ENCODE peak calls at places on chromosomes 1 and 21, in six cellular contexts. A is B cell, R is GM12864, V is endothelial cell, C is left ventricle myocardium inferior, D is astrocyte of the spinal cord. W is an unnamed sample.

GRCh38 chr21:37082856-37083611 is 10.0 kb downstream of the TTC3 start:
- DNase-seq in D (no peak), A (no peak), R (no peak), V (no peak), C (no peak), W (no peak)

GRCh38 chr1:209513226-209513625 is 70.3 kb upstream of the CAMK1G start:
- DNase-seq in V (peak), A (no peak), D (peak), R (peak), C (no peak), W (peak)

GRCh38 chr1:3294450-3294849 is 160.0 kb upstream of the ARHGEF16 start:
- DNase-seq in C (no peak), D (no peak), V (no peak), A (no peak), R (no peak), W (no peak)

GRCh38 chr21:45873418-45873817 is 108.2 kb upstream of the COL6A1 start:
- DNase-seq in A (no peak), R (no peak), D (no peak), C (no peak), V (no peak), W (no peak)

GRCh38 chr1:201791051-201791774 is 37.7 kb upstream of the IPO9 start:
- DNase-seq in R (no peak), D (no peak), V (no peak), C (no peak), A (no peak), W (no peak)

GRCh38 chr1:29133861-29134694 is 10.4 kb upstream of the TMEM200B start:
- DNase-seq in V (no peak), R (no peak), A (peak), C (peak), D (no peak), W (peak)

GRCh38 chr1:81234237-81234636 is 566.5 kb upstream of the ADGRL2 start:
- DNase-seq in R (no peak), C (no peak), V (no peak), D (no peak), A (no peak), W (no peak)

GRCh38 chr1:50700226-50701020 is 259.6 kb downstream of the FAF1 start:
- DNase-seq in A (no peak), V (no peak), D (no peak), C (no peak), R (no peak), W (no peak)

GRCh38 chr1:217029311-217030157 is 306.3 kb upstream of the ESRRG start:
- DNase-seq in D (peak), V (no peak), R (no peak), A (no peak), C (no peak), W (no peak)

DNA sequence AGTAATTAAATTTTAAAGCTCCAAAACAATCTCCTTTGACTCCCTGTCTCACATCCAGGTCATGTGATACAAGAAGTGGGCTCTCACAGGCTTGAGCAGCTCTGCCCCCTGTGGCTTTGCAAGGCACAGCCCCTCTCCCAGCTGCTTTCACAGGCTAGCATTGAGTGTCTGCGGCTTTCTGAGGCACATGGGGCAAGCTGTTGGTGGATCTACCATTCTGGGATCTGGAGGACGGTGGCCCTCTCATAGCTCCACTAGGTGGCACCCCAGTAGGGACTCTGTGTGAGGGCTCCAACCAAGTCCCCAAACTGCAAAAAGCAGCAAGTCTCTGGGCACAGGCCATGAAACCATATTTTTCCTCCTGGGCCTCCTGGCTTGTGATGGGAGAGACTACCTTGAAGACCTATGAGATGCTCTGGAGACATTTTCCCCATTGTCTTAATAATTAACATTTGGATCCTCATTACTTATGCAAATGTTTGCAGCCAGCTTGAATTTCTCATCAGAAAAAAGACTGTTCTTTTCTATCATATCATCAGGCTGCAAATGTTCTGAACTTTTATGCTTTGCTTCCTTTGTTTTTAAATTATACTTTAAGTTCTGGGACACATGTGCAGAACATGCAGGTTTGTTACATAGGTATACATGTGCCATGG is 554.1 kb upstream of the OLFM3 start:
- DNase-seq in R (no peak), A (no peak), C (no peak), V (peak), D (peak), W (no peak)
- TF ChIP-seq CTCF in R (peak), A (no peak), C (no peak), V (no peak), D (peak), W (peak)

DNA sequence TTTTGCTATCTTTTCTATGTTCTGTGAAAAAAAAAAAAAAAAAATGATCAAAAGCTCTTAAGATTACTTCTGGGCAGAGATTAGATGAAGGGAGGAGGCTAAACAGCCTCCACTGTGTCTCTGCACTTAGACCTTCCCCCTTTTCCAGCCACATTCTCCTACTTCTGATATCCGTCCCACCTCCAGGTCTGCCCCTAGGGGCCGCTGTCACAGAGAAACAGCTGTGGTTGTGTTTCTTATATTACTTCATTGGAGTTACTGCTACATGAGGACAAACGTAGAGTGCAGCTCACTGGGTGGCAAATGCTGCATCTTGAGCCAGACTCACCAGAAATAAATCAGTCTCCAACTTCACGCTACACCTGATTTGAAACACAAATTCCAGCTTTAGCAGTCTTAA is 125.4 kb upstream of the PTBP2 start:
- DNase-seq in R (no peak), V (peak), D (peak), A (peak), C (no peak), W (peak)
- TF ChIP-seq CTCF in R (peak), V (peak), D (peak), A (peak), C (peak), W (peak)

GRCh38 chr1:63367218-63368103 is at the start of gene ALG6:
- DNase-seq in C (peak), R (peak), D (peak), V (peak), A (peak), W (peak)
- TF ChIP-seq CTCF in C (peak), R (no peak), D (no peak), V (no peak), A (no peak), W (no peak)

GRCh38 chr1:162319510-162320160 is 57.0 kb downstream of the SPATA46 start:
- DNase-seq in R (no peak), A (no peak), V (no peak), C (no peak), D (peak), W (no peak)

GRCh38 chr1:162317659-162318058 is 59.0 kb downstream of the SPATA46 start:
- DNase-seq in A (no peak), C (no peak), V (no peak), D (no peak), R (no peak), W (no peak)

GRCh38 chr1:162315673-162316072 is 61.0 kb downstream of the SPATA46 start:
- DNase-seq in A (no peak), V (no peak), C (no peak), R (no peak), D (no peak), W (no peak)

GRCh38 chr1:162314226-162314625 is 62.4 kb downstream of the SPATA46 start:
- DNase-seq in V (no peak), D (no peak), C (no peak), A (no peak), R (no peak), W (no peak)

DNA sequence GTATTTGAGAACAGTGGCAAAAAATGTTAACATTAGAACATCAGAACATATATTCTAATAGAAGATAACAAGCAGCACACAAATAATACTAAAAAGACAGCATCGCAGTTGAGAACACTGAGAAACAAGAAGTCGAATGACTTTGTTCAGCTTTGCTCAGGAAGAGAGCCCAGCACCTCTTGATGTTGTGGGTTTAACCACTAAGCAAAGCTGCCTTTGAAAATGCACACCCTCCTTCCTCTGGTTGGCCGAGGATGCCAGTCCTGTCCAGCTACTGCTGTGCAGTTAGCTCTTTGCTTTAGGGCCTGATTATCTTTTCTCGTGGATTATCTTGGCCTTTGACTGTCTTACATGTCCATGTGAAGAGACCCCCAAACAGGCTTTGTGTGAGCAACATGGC is 60.5 kb downstream of the SPATA46 start:
- DNase-seq in D (no peak), C (no peak), A (no peak), V (no peak), R (no peak), W (no peak)
- TF ChIP-seq CTCF in D (no peak), C (no peak), A (no peak), V (no peak), R (no peak), W (no peak)

GRCh38 chr1:236916131-236916800 is 88.0 kb downstream of the MT1HL1 start:
- DNase-seq in R (no peak), C (no peak), D (no peak), A (no peak), V (no peak), W (no peak)

GRCh38 chr1:236917448-236917847 is 86.8 kb downstream of the MT1HL1 start:
- DNase-seq in D (no peak), C (no peak), A (no peak), V (no peak), R (no peak), W (no peak)

GRCh38 chr1:236922190-236922589 is 82.1 kb downstream of the MT1HL1 start:
- DNase-seq in C (no peak), A (no peak), R (no peak), V (no peak), D (no peak), W (no peak)

GRCh38 chr1:236920270-236920894 is 83.9 kb downstream of the MT1HL1 start:
- DNase-seq in V (no peak), C (no peak), A (no peak), D (no peak), R (no peak), W (no peak)

GRCh38 chr1:236921610-236922009 is 82.6 kb downstream of the MT1HL1 start:
- DNase-seq in C (no peak), A (no peak), R (no peak), D (no peak), V (no peak), W (no peak)
- TF ChIP-seq CTCF in C (no peak), A (no peak), R (no peak), D (no peak), V (no peak), W (no peak)

GRCh38 chr1:9691108-9691445 is 39.5 kb downstream of the PIK3CD start:
- DNase-seq in V (no peak), A (no peak), C (no peak), R (no peak), D (peak), W (no peak)

GRCh38 chr1:9690440-9691107 is 39.0 kb downstream of the PIK3CD start:
- DNase-seq in V (peak), C (no peak), R (no peak), D (no peak), A (no peak), W (no peak)

GRCh38 chr1:9688599-9688998 is 37.1 kb downstream of the PIK3CD start:
- DNase-seq in C (no peak), D (no peak), R (no peak), V (no peak), A (no peak), W (no peak)

GRCh38 chr1:9689011-9689706 is 37.6 kb downstream of the PIK3CD start:
- DNase-seq in D (peak), C (peak), R (no peak), V (peak), A (peak), W (peak)

DNA sequence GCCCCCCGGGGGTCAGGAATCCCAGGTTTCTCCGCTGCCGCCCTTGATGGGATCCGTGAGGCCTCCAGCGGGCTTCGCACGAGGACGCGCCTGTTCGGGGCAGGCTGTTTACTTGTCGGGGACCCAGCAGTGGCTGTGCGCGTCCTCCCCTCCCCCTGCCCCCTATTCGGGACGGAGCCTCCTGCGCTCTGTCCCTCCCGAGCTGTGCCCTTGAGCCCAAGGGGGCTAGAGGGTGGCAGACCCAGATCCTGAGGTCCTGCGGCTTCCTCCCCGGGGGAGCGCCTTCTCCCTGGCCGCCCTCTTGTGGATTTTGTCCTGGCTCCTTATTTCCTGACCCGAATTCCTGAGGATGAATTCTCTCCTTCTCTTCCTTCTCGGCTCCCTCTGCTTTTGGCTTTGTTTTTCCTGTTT is 38.4 kb downstream of the PIK3CD start:
- DNase-seq in V (peak), C (peak), A (peak), R (no peak), D (peak), W (no peak)
- TF ChIP-seq CTCF in V (no peak), C (no peak), A (no peak), R (no peak), D (no peak), W (no peak)

DNA sequence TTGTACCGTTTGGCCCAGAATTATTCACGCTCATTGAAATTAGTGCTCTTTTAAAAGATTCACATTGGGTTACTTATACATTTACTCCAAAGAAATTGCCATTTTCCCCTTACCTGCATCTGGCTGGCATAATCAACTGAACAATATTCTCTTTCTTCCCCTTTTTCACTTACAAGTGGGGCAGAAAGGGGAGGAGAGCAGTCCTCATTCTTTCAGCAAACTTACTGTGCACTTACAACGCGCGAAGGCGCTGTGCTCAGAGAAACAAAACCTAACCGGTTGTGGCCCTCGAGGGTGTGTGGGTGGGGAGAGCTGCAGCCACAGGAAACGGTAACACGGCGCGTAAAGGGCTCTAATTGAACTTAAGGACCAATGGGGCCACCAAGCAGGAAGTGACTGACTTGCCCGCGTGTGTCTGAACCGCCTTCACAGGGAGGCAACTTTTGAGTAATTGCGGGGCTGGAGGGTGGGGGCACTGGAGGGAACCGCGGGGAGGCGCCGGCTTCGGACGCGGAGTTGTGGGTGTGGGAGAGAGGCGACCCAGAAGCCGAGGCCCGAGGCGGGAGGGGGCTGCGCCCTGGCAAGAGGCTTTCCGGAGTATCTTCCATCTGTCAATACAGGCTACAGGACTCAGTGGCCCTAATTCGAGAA is 693 bp upstream of the PNRC2 start:
- DNase-seq in A (peak), V (peak), R (peak), D (peak), C (peak), W (peak)
- TF ChIP-seq CTCF in A (peak), V (no peak), R (peak), D (peak), C (peak), W (no peak)

W was measured in GM20000.